ENCODE peak calls at places on chromosomes 12 and 14, in ten cellular contexts. E is mesendoderm; T is NCI-H774; R is activated CD4-positive, alpha-beta T cell treated with anti-CD3 and anti-CD28 coated beads for 48 hours; X is KBM-7; W is NCI-H1436; Y is CD4-positive, CD25-positive, alpha-beta regulatory T cell; F is fibroblast of the aortic adventitia; I is G401; P is endothelial cell of umbilical vein. B is an unnamed sample.
A peak's percentile ranks its signal among the peaks of the same experiment; 100 is the strongest.

GRCh38 chr14:51482112-51482511 is 169.6 kb upstream of the FRMD6 start:
- DNase-seq in E (no peak), T (no peak), R (no peak), X (no peak), W (no peak), Y (no peak), F (no peak), I (no peak), P (no peak), B (no peak)

GRCh38 chr12:24911284-24911791 is 37.6 kb downstream of the BCAT1 start:
- DNase-seq in E (peak; percentile 51), T (no peak), R (no peak), X (no peak), W (no peak), Y (no peak), F (peak; percentile 79), I (no peak), P (peak; percentile 57), B (no peak)

GRCh38 chr12:4450551-4451112 is 5.0 kb upstream of the FGF6 start:
- DNase-seq in E (peak; percentile 73), T (no peak), R (no peak), X (no peak), W (no peak), Y (no peak), F (no peak), I (no peak), P (no peak), B (no peak)

GRCh38 chr14:94097091-94097490 is 13.4 kb upstream of the IFI27 start:
- DNase-seq in E (no peak), T (no peak), R (no peak), X (no peak), W (no peak), Y (no peak), F (no peak), I (no peak), P (no peak), B (no peak)

GRCh38 chr12:124021025-124021406 is 48.0 kb downstream of the ZNF664 start:
- DNase-seq in E (no peak), T (no peak), R (no peak), X (no peak), W (no peak), Y (no peak), F (no peak), I (peak; percentile 35), P (no peak), B (no peak)

GRCh38 chr14:35242599-35243311 is 49.4 kb upstream of the PSMA6 start:
- DNase-seq in E (no peak), T (no peak), R (no peak), X (no peak), W (no peak), Y (no peak), F (no peak), I (no peak), P (no peak), B (no peak)

GRCh38 chr14:56774503-56774902 is 35.8 kb downstream of the OTX2 start:
- DNase-seq in E (no peak), T (no peak), R (no peak), X (no peak), W (no peak), Y (no peak), F (no peak), I (no peak), P (no peak), B (no peak)

GRCh38 chr12:15289192-15289591 is 33.1 kb upstream of the PTPRO start:
- DNase-seq in E (no peak), T (no peak), R (no peak), X (peak; percentile 32), W (no peak), Y (no peak), F (no peak), I (no peak), P (no peak), B (no peak)

GRCh38 chr12:102811125-102811737 is 105.8 kb downstream of the PAH start:
- DNase-seq in E (peak; percentile 56), T (peak; percentile 60), R (peak; percentile 19), X (peak; percentile 39), W (peak; percentile 34), Y (peak; percentile 6), F (no peak), I (peak; percentile 6), P (peak; percentile 3), B (peak; percentile 24)

GRCh38 chr12:96427269-96427729 is 27.1 kb upstream of the CDK17 start:
- DNase-seq in E (peak; percentile 86), T (no peak), R (peak; percentile 62), X (no peak), W (no peak), Y (peak; percentile 40), F (peak; percentile 100), I (no peak), P (peak; percentile 99), B (peak; percentile 30)

GRCh38 chr12:54132979-54133378 is 55.8 kb downstream of the SMUG1 start:
- DNase-seq in E (no peak), T (no peak), R (no peak), X (no peak), W (no peak), Y (no peak), F (no peak), I (no peak), P (no peak), B (no peak)

GRCh38 chr12:95277139-95277538 is 59.5 kb downstream of the VEZT start:
- DNase-seq in E (no peak), T (no peak), R (no peak), X (no peak), W (no peak), Y (no peak), F (peak; percentile 92), I (no peak), P (peak; percentile 96), B (no peak)

GRCh38 chr14:51253880-51254279 is 13.8 kb downstream of the TMX1 start:
- DNase-seq in E (no peak), T (no peak), R (no peak), X (no peak), W (no peak), Y (no peak), F (no peak), I (no peak), P (no peak), B (no peak)

GRCh38 chr14:92352158-92352985 is 29.4 kb downstream of the SLC24A4 start:
- DNase-seq in E (peak; percentile 61), T (no peak), R (peak; percentile 66), X (peak; percentile 50), W (no peak), Y (peak; percentile 72), F (peak; percentile 3), I (peak; percentile 15), P (no peak), B (no peak)

GRCh38 chr12:104827587-104827986 is 130.5 kb downstream of the SLC41A2 start:
- DNase-seq in E (peak; percentile 49), T (no peak), R (peak; percentile 12), X (no peak), W (no peak), Y (no peak), F (no peak), I (no peak), P (no peak), B (no peak)

GRCh38 chr14:70776197-70776596 is 33.1 kb downstream of the MAP3K9 start:
- DNase-seq in E (no peak), T (no peak), R (no peak), X (no peak), W (no peak), Y (no peak), F (no peak), I (no peak), P (no peak), B (no peak)

GRCh38 chr12:131087302-131087818 is 133.7 kb downstream of the ADGRD1 start:
- DNase-seq in E (no peak), T (no peak), R (no peak), X (no peak), W (no peak), Y (no peak), F (no peak), I (no peak), P (no peak), B (no peak)

GRCh38 chr12:50786498-50787231 is 22.8 kb downstream of the ATF1 start:
- DNase-seq in E (peak; percentile 82), T (no peak), R (no peak), X (no peak), W (no peak), Y (no peak), F (peak; percentile 95), I (no peak), P (peak; percentile 81), B (no peak)

GRCh38 chr14:67538501-67538900 is 5.4 kb downstream of the PLEKHH1 start:
- DNase-seq in E (no peak), T (no peak), R (no peak), X (no peak), W (no peak), Y (no peak), F (no peak), I (peak; percentile 85), P (no peak), B (no peak)

GRCh38 chr12:99278899-99279298 is 368.7 kb upstream of the GARIN6 start:
- DNase-seq in E (peak; percentile 23), T (no peak), R (no peak), X (no peak), W (no peak), Y (no peak), F (no peak), I (no peak), P (no peak), B (no peak)

GRCh38 chr14:99764222-99764706 is 28.9 kb upstream of the EML1 start:
- DNase-seq in E (no peak), T (no peak), R (no peak), X (no peak), W (no peak), Y (no peak), F (no peak), I (no peak), P (no peak), B (no peak)

GRCh38 chr12:64825143-64826011 is 930 bp downstream of the TBC1D30 start:
- DNase-seq in E (peak; percentile 13), T (peak; percentile 57), R (peak; percentile 28), X (no peak), W (peak; percentile 60), Y (no peak), F (no peak), I (peak; percentile 63), P (no peak), B (peak; percentile 28)

GRCh38 chr14:94557327-94557726 is 3.9 kb upstream of the SERPINA4 start:
- DNase-seq in E (no peak), T (no peak), R (no peak), X (no peak), W (no peak), Y (no peak), F (no peak), I (no peak), P (no peak), B (no peak)

GRCh38 chr12:105317942-105318614 is 12.4 kb upstream of the C12orf75 start:
- DNase-seq in E (no peak), T (peak; percentile 95), R (no peak), X (no peak), W (peak; percentile 50), Y (no peak), F (peak; percentile 72), I (no peak), P (no peak), B (no peak)

GRCh38 chr12:15590180-15590826 is 198.9 kb downstream of the EPS8 start:
- DNase-seq in E (peak; percentile 77), T (peak; percentile 42), R (peak; percentile 56), X (peak; percentile 78), W (peak; percentile 48), Y (peak; percentile 78), F (peak; percentile 85), I (peak; percentile 75), P (peak; percentile 70), B (peak; percentile 59)

GRCh38 chr14:93941293-93941910 is 14.3 kb downstream of the FAM181A start:
- DNase-seq in E (no peak), T (peak; percentile 92), R (no peak), X (no peak), W (no peak), Y (no peak), F (peak; percentile 13), I (no peak), P (no peak), B (peak; percentile 5)

GRCh38 chr12:92462049-92462448 is 240.7 kb upstream of the PLEKHG7 start:
- DNase-seq in E (no peak), T (no peak), R (no peak), X (peak; percentile 73), W (no peak), Y (peak; percentile 69), F (no peak), I (no peak), P (no peak), B (no peak)